ENCODE peak calls at places on chromosomes 2 and 18, in four cellular contexts. W is H1; Q is A549; X is CD4-positive, alpha-beta memory T cell. O is an unnamed sample. For H3K4me1, the result is how much of the 10 kb centered on the place peaks cover.

GRCh38 chr2:162085090-162085891 is 11.3 kb upstream of the DPP4 start:
- DNase-seq in W (no peak), Q (no peak), X (no peak), O (no peak)

GRCh38 chr2:134153481-134153880 is 100.4 kb upstream of the MGAT5 start:
- DNase-seq in W (no peak), Q (no peak), X (no peak), O (no peak)

GRCh38 chr2:5691659-5692529 is at the start of gene SOX11:
- DNase-seq in W (peak), Q (no peak), X (no peak), O (no peak)

GRCh38 chr2:70684846-70685622 is 83.0 kb downstream of the ADD2 start:
- DNase-seq in W (no peak), Q (no peak), X (no peak), O (no peak)

GRCh38 chr18:79934311-79935097 is 16.9 kb downstream of the SLC66A2 start:
- DNase-seq in W (no peak), Q (no peak), X (no peak), O (no peak)

GRCh38 chr18:79737426-79737825 is 57.8 kb downstream of the CTDP1 start:
- DNase-seq in W (no peak), Q (no peak), X (no peak), O (no peak)

GRCh38 chr2:84882775-84883550 is 2.1 kb upstream of the TRABD2A start:
- DNase-seq in W (no peak), Q (no peak), X (no peak), O (no peak)

GRCh38 chr18:14053661-14054060 is 78.6 kb downstream of the ZNF519 start:
- DNase-seq in W (no peak), Q (no peak), X (no peak), O (no peak)

GRCh38 chr2:153059338-153060052 is 341.1 kb downstream of the ARL6IP6 start:
- DNase-seq in W (no peak), Q (peak), X (no peak), O (no peak)

GRCh38 chr2:133879703-133880102 is 311.4 kb upstream of the NCKAP5 start:
- DNase-seq in W (no peak), Q (no peak), X (no peak), O (no peak)

GRCh38 chr2:144519934-144520717 is at the start of gene ZEB2:
- DNase-seq in W (no peak), Q (peak), X (no peak), O (no peak)

GRCh38 chr2:24122356-24123211 is 550 bp downstream of the PFN4 start:
- DNase-seq in W (no peak), Q (peak), X (peak), O (no peak)

DNA sequence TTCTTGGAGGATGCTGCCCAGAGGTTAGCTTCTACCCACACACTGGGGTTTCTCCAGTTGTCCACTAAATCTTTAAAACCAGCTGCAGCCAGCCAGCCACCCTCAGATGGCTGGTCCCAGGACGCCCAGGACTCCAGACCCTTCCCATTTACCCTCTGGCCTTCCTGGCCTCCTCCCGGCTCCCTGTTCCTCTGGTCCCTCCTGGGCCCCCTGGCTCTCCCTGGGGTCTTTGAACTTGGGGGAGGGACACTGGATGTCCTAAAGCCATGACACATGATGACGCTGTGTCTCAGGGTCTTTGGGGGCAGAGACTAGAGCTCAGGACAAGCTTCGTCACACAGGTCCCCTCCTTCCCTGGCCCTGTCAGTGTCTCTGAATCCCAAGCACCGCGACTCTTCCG is 201.1 kb upstream of the HDAC4 start:
- DNase-seq in W (no peak), Q (no peak), X (no peak), O (no peak)
- H3K4me3 ChIP-seq in W (no peak), Q (no peak), X (no peak), O (no peak)

GRCh38 chr2:138105358-138105757 is 141.1 kb downstream of the HNMT start:
- DNase-seq in W (no peak), Q (no peak), X (no peak), O (no peak)
- H3K4me1 ChIP-seq in W (under half), Q (under half), X (under half), O (under half)

GRCh38 chr18:77113361-77114069 is 19.1 kb downstream of the MBP start:
- DNase-seq in W (no peak), Q (no peak), X (no peak), O (no peak)

GRCh38 chr18:77114070-77114563 is 18.5 kb downstream of the MBP start:
- DNase-seq in W (no peak), Q (no peak), X (no peak), O (no peak)

GRCh38 chr18:77111449-77112160 is 21.0 kb downstream of the MBP start:
- DNase-seq in W (no peak), Q (no peak), X (no peak), O (no peak)

GRCh38 chr18:77110936-77111335 is 21.6 kb downstream of the MBP start:
- DNase-seq in W (no peak), Q (no peak), X (no peak), O (no peak)

GRCh38 chr18:77112161-77112801 is 20.3 kb downstream of the MBP start:
- DNase-seq in W (no peak), Q (no peak), X (no peak), O (no peak)
- H3K4me3 ChIP-seq in W (no peak), Q (no peak), X (no peak), O (no peak)

GRCh38 chr2:26002617-26003310 is 20.5 kb upstream of the KIF3C start:
- DNase-seq in W (no peak), Q (no peak), X (no peak), O (no peak)
- H3K4me1 ChIP-seq in W (under half), Q (half or more), X (under half), O (half or more)

GRCh38 chr2:44803100-44803424 is 138.4 kb upstream of the SIX3 start:
- DNase-seq in W (no peak), Q (no peak), X (no peak), O (no peak)
- H3K4me3 ChIP-seq in W (peak), Q (no peak), X (no peak), O (no peak)